ENCODE peak calls at places on chromosomes 1 and 21, in six cellular contexts. U is heart left ventricle, A is tibial nerve, L is IMR-90, O is Peyer's patch, T is adrenal gland. F is an unnamed sample. For H3K4me1, the result is how much of the 10 kb centered on the place peaks cover.

GRCh38 chr1:12650001-12650421 is 6.1 kb downstream of the AADACL4 start:
- DNase-seq in U (no peak), A (no peak), L (peak), O (no peak), T (no peak), F (no peak)

GRCh38 chr1:84883286-84883685 is 9.7 kb downstream of the LPAR3 start:
- DNase-seq in U (no peak), A (no peak), L (peak), O (no peak), T (no peak), F (no peak)

GRCh38 chr1:117642963-117643362 is 37.1 kb downstream of the TENT5C start:
- DNase-seq in U (no peak), A (no peak), L (no peak), O (no peak), T (no peak), F (no peak)

GRCh38 chr1:64043976-64044375 is 159.4 kb upstream of the UBE2U start:
- DNase-seq in U (no peak), A (no peak), L (peak), O (no peak), T (no peak), F (no peak)

GRCh38 chr1:39269791-39270342 is 65.4 kb downstream of the MACF1 start:
- DNase-seq in U (no peak), A (no peak), L (peak), O (peak), T (no peak), F (no peak)

GRCh38 chr21:45279446-45280177 is 8.1 kb downstream of the POFUT2 start:
- DNase-seq in U (no peak), A (peak), L (no peak), O (no peak), T (peak), F (no peak)

GRCh38 chr1:154433161-154433681 is 28.1 kb downstream of the IL6R start:
- DNase-seq in U (no peak), A (no peak), L (no peak), O (no peak), T (no peak), F (no peak)

GRCh38 chr1:205543351-205544305 is 39.2 kb downstream of the CDK18 start:
- DNase-seq in U (peak), A (peak), L (peak), O (peak), T (peak), F (peak)

GRCh38 chr1:34694383-34694782 is 60.5 kb upstream of the GJB5 start:
- DNase-seq in U (no peak), A (no peak), L (no peak), O (no peak), T (no peak), F (no peak)

GRCh38 chr1:26280333-26281042 is 602 bp downstream of the SH3BGRL3 start:
- DNase-seq in U (no peak), A (no peak), L (peak), O (peak), T (peak), F (no peak)

GRCh38 chr1:209513226-209513625 is 70.3 kb upstream of the CAMK1G start:
- DNase-seq in U (no peak), A (no peak), L (peak), O (no peak), T (no peak), F (no peak)

GRCh38 chr1:224923726-224924125 is 5.7 kb upstream of the DNAH14 start:
- DNase-seq in U (no peak), A (no peak), L (no peak), O (no peak), T (no peak), F (no peak)

GRCh38 chr1:178964469-178965330 is 61.0 kb upstream of the FAM20B start:
- DNase-seq in U (no peak), A (no peak), L (no peak), O (no peak), T (no peak), F (no peak)

GRCh38 chr1:198267921-198268320 is 111.1 kb downstream of the NEK7 start:
- DNase-seq in U (no peak), A (no peak), L (peak), O (no peak), T (no peak), F (no peak)

GRCh38 chr1:210465150-210465549 is 136.4 kb downstream of the HHAT start:
- DNase-seq in U (no peak), A (no peak), L (no peak), O (no peak), T (no peak), F (no peak)

GRCh38 chr1:219582310-219582709 is 30.6 kb downstream of the ZC3H11B start:
- DNase-seq in U (no peak), A (no peak), L (peak), O (no peak), T (no peak), F (no peak)

GRCh38 chr1:87766737-87767136 is 438.1 kb downstream of the LMO4 start:
- DNase-seq in U (no peak), A (no peak), L (peak), O (no peak), T (no peak), F (no peak)

GRCh38 chr1:33667386-33668282 is 195.2 kb downstream of the ZSCAN20 start:
- DNase-seq in U (no peak), A (no peak), L (peak), O (peak), T (no peak), F (no peak)

GRCh38 chr1:189429610-189430009 is 1048.1 kb downstream of the BRINP3 start:
- DNase-seq in U (no peak), A (no peak), L (peak), O (no peak), T (no peak), F (no peak)

GRCh38 chr1:91556556-91556955 is 55.9 kb downstream of the CDC7 start:
- DNase-seq in U (no peak), A (no peak), L (no peak), O (no peak), T (no peak), F (no peak)

GRCh38 chr1:31272369-31272768 is 24.2 kb downstream of the SNRNP40 start:
- DNase-seq in U (no peak), A (no peak), L (no peak), O (no peak), T (no peak), F (no peak)

GRCh38 chr1:1183833-1184775 is 10.4 kb downstream of the TTLL10 start:
- DNase-seq in U (peak), A (no peak), L (no peak), O (peak), T (no peak), F (no peak)

DNA sequence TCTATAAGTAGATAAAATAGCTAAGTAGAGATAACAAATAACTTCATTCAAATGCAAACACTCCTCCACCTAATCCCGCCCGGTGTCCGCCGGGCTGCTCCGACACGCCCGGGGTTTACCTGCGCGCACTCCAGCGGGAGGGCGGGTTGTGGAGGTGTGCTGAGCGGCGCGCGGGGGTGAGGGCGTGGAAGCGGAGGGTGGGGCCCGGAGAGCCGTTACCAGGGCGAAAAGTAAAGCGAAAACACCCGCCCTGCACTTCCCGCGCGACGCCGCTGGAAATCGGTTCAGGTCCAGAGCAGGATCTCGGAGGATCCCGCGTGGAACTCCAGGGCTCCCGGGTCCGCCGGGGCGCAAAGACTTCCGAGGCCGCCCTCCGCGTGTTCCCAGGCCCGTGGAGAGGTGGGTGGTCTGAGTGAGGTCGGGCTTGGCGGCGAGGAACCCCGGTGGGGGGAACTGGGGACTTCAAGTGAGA is 1.8 kb upstream of the ATF3 start:
- DNase-seq in U (peak), A (peak), L (no peak), O (peak), T (peak), F (peak)
- TF ChIP-seq POLR2A in U (no peak), A (no peak), L (no peak), O (peak), T (no peak), F (peak)

GRCh38 chr1:98322966-98323365 is 338.6 kb upstream of the SNX7 start:
- DNase-seq in U (no peak), A (no peak), L (peak), O (no peak), T (no peak), F (no peak)

GRCh38 chr1:98323906-98324358 is 337.6 kb upstream of the SNX7 start:
- DNase-seq in U (no peak), A (no peak), L (peak), O (peak), T (peak), F (no peak)

GRCh38 chr1:98323396-98323795 is 338.1 kb upstream of the SNX7 start:
- DNase-seq in U (no peak), A (no peak), L (peak), O (no peak), T (peak), F (no peak)

GRCh38 chr1:98325646-98326441 is 335.7 kb upstream of the SNX7 start:
- DNase-seq in U (peak), A (peak), L (peak), O (peak), T (peak), F (peak)

GRCh38 chr1:98321191-98321590 is 340.3 kb upstream of the SNX7 start:
- DNase-seq in U (no peak), A (no peak), L (peak), O (no peak), T (no peak), F (no peak)
- H3K4me1 ChIP-seq in U (under half), A (under half), L (under half), O (under half), T (under half), F (under half)

GRCh38 chr1:51295926-51296325 is 34.4 kb downstream of the TTC39A start:
- DNase-seq in U (peak), A (no peak), L (no peak), O (no peak), T (no peak), F (no peak)

GRCh38 chr1:51299185-51299584 is 31.2 kb downstream of the TTC39A start:
- DNase-seq in U (no peak), A (no peak), L (no peak), O (no peak), T (no peak), F (no peak)

GRCh38 chr1:51296379-51297357 is 33.7 kb downstream of the TTC39A start:
- DNase-seq in U (peak), A (peak), L (peak), O (peak), T (peak), F (peak)

GRCh38 chr1:51298322-51298705 is 32.0 kb downstream of the TTC39A start:
- DNase-seq in U (no peak), A (no peak), L (no peak), O (no peak), T (no peak), F (no peak)

GRCh38 chr1:51297401-51298321 is 32.7 kb downstream of the TTC39A start:
- DNase-seq in U (no peak), A (no peak), L (no peak), O (peak), T (no peak), F (peak)
- TF ChIP-seq POLR2A in U (no peak), A (no peak), L (no peak), O (no peak), T (no peak), F (no peak)

GRCh38 chr1:6358757-6359567 is 34.6 kb downstream of the ACOT7 start:
- DNase-seq in U (no peak), A (no peak), L (peak), O (peak), T (no peak), F (no peak)

GRCh38 chr1:6359568-6360496 is 33.7 kb downstream of the ACOT7 start:
- DNase-seq in U (peak), A (no peak), L (peak), O (peak), T (peak), F (peak)

GRCh38 chr1:6355621-6356020 is 37.9 kb downstream of the ACOT7 start:
- DNase-seq in U (no peak), A (no peak), L (no peak), O (no peak), T (no peak), F (no peak)

GRCh38 chr1:6358144-6358624 is 35.4 kb downstream of the ACOT7 start:
- DNase-seq in U (no peak), A (no peak), L (no peak), O (no peak), T (no peak), F (no peak)

DNA sequence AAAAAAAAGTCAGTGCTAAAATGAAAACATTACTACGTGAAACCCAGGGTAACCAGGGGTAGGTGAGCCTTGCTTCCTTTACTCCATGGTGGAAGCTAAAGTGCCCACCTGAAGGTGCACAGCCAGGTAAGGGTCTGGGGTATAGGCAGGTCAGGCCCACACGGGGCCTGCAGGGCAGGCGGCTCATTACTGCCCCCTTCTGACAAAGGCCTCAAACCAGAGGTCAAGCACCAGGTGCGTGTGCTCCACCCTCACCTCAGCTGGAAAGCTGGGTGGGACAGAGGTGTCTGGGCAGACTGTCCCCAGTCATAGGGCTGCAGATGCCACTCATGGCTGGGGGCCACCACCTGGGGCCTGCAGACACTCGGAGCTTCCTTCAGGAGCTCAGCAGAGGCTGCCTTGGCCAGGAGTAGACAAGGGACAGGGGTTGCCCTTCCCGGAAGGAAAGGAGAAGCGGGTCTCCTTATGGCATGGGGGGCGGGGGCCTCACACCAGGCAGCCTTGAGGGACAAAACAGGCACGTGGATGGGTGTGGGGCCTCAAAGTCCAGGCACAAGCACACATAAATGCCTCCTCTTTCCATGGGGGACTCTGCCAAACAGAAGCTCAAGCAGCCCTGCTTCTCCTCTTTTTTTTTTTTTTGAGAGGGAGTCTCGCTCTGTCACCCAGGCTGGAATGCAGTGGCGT is 36.2 kb downstream of the ACOT7 start:
- DNase-seq in U (no peak), A (no peak), L (no peak), O (peak), T (no peak), F (no peak)
- H3K4me1 ChIP-seq in U (under half), A (under half), L (under half), O (under half), T (under half), F (half or more)

DNA sequence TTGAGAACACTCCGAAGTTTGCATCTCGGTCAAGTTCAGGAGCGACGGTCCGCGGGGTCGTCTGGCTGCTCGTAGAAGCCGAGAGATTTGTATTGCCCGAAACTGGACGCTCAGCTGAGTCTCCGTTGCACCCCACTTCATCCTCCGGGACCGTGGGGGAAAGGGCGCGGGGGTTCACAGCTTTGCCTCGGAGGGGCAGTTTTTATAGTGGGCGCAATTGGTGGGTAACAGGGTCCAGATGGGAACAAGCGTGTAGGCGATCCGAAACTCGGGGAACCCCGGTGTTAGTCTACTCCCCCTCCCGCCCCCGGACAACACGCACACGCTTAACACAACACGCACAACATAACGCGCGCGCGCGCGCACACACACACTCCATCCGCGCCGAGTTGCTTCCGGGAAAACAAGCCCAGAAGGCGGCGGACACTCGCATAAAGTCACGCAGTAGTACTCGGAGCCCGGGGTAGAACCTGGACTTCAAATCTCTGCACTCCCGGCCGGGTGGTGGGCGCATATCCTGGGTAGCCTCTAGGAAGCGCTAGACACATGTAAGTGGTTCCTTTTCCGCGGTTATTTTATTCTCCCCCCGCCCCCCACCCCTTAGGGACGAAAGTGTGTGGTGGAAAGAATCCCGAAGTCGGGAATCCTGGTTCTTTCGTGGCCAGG is 1.0 kb upstream of the JUN start:
- DNase-seq in U (peak), A (peak), L (peak), O (peak), T (peak), F (peak)
- TF ChIP-seq POLR2A in U (no peak), A (no peak), L (peak), O (peak), T (peak), F (peak)

DNA sequence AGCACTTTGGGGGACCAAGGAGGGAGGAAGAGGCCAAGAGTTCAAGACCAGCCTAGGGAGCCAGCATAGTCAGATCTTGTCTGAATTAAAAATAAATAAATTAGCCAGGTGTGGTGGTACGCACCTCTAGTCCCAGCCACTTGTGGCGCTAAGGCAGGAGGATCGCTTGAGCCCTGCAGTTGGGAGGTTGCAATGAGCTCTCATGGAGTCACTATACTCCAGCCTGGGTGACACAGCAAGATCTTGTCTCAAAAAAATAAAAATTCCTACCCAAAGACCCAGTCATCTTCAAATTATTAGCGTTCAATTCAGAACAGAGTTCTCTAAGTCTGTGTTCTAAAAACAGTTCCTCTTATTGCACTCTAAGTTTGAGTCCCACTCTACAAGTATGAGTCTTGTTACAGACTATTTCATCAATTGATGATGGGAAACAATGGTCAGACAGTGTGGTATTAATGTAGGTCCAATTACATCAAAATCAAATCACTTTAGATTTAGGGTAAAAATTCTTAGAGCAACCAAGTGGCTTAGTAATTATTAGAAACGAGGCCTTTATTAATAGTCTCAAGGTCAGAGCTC is 6.9 kb downstream of the FOXJ3 start:
- DNase-seq in U (no peak), A (no peak), L (no peak), O (no peak), T (no peak), F (no peak)
- H3K4me1 ChIP-seq in U (half or more), A (under half), L (under half), O (under half), T (under half), F (under half)

GRCh38 chr21:42929969-42930368 is 4.5 kb upstream of the ERVH48-1 start:
- DNase-seq in U (no peak), A (no peak), L (no peak), O (no peak), T (no peak), F (no peak)

GRCh38 chr21:42931560-42932235 is 6.3 kb upstream of the ERVH48-1 start:
- DNase-seq in U (no peak), A (no peak), L (no peak), O (no peak), T (no peak), F (no peak)
- TF ChIP-seq POLR2A in U (no peak), A (no peak), L (no peak), O (no peak), T (no peak), F (no peak)

GRCh38 chr1:208179303-208179702 is 64.9 kb downstream of the PLXNA2 start:
- DNase-seq in U (no peak), A (no peak), L (no peak), O (peak), T (no peak), F (no peak)

GRCh38 chr1:208183977-208184901 is 59.9 kb downstream of the PLXNA2 start:
- DNase-seq in U (no peak), A (peak), L (peak), O (peak), T (peak), F (no peak)

GRCh38 chr1:208179850-208180416 is 64.3 kb downstream of the PLXNA2 start:
- DNase-seq in U (no peak), A (no peak), L (no peak), O (no peak), T (no peak), F (no peak)

GRCh38 chr1:208182880-208183279 is 61.3 kb downstream of the PLXNA2 start:
- DNase-seq in U (no peak), A (no peak), L (no peak), O (peak), T (no peak), F (no peak)

GRCh38 chr1:208181259-208181816 is 62.8 kb downstream of the PLXNA2 start:
- DNase-seq in U (no peak), A (no peak), L (no peak), O (no peak), T (no peak), F (no peak)
- H3K4me1 ChIP-seq in U (half or more), A (under half), L (under half), O (under half), T (under half), F (under half)

F was measured in right lobe of liver.